ENCODE peak calls at places on chromosome 17, in six cellular contexts. One of them, this sample, is unnamed.

GRCh38 chr17:50908860-50909764 is 43.0 kb upstream of the TOB1 start:
- DNase-seq in activated CD4-positive, alpha-beta memory T cell treated with anti-CD3 and anti-CD28 coated beads, Interleukin-2, amount 10 ng/mL, durations not matched to agents 7 days and 5 days: peak
- DNase-seq in GM23248: no peak
- DNase-seq in sigmoid colon: no peak
- DNase-seq in NCI-H2081: peak
- DNase-seq in upper lobe of right lung: peak
- DNase-seq in this sample: peak

GRCh38 chr17:57939797-57940196 is 15.4 kb downstream of the CUEDC1 start:
- DNase-seq in activated CD4-positive, alpha-beta memory T cell treated with anti-CD3 and anti-CD28 coated beads, Interleukin-2, amount 10 ng/mL, durations not matched to agents 7 days and 5 days: no peak
- DNase-seq in GM23248: no peak
- DNase-seq in sigmoid colon: no peak
- DNase-seq in NCI-H2081: peak
- DNase-seq in upper lobe of right lung: peak
- DNase-seq in this sample: peak

GRCh38 chr17:72365857-72366415 is 245.1 kb downstream of the SOX9 start:
- DNase-seq in activated CD4-positive, alpha-beta memory T cell treated with anti-CD3 and anti-CD28 coated beads, Interleukin-2, amount 10 ng/mL, durations not matched to agents 7 days and 5 days: no peak
- DNase-seq in GM23248: peak
- DNase-seq in sigmoid colon: no peak
- DNase-seq in NCI-H2081: no peak
- DNase-seq in upper lobe of right lung: no peak
- DNase-seq in this sample: no peak

GRCh38 chr17:43431741-43432523 is 33.1 kb downstream of the ARL4D start:
- DNase-seq in activated CD4-positive, alpha-beta memory T cell treated with anti-CD3 and anti-CD28 coated beads, Interleukin-2, amount 10 ng/mL, durations not matched to agents 7 days and 5 days: no peak
- DNase-seq in GM23248: peak
- DNase-seq in sigmoid colon: peak
- DNase-seq in NCI-H2081: peak
- DNase-seq in upper lobe of right lung: no peak
- DNase-seq in this sample: no peak

GRCh38 chr17:65618516-65618915 is 57.1 kb upstream of the AXIN2 start:
- DNase-seq in activated CD4-positive, alpha-beta memory T cell treated with anti-CD3 and anti-CD28 coated beads, Interleukin-2, amount 10 ng/mL, durations not matched to agents 7 days and 5 days: no peak
- DNase-seq in GM23248: no peak
- DNase-seq in sigmoid colon: no peak
- DNase-seq in NCI-H2081: no peak
- DNase-seq in upper lobe of right lung: no peak
- DNase-seq in this sample: no peak

GRCh38 chr17:65677932-65678331 is 116.5 kb upstream of the AXIN2 start:
- DNase-seq in activated CD4-positive, alpha-beta memory T cell treated with anti-CD3 and anti-CD28 coated beads, Interleukin-2, amount 10 ng/mL, durations not matched to agents 7 days and 5 days: no peak
- DNase-seq in GM23248: peak
- DNase-seq in sigmoid colon: no peak
- DNase-seq in NCI-H2081: no peak
- DNase-seq in upper lobe of right lung: no peak
- DNase-seq in this sample: no peak

GRCh38 chr17:9598661-9599060 is 22.2 kb downstream of the CFAP52 start:
- DNase-seq in activated CD4-positive, alpha-beta memory T cell treated with anti-CD3 and anti-CD28 coated beads, Interleukin-2, amount 10 ng/mL, durations not matched to agents 7 days and 5 days: no peak
- DNase-seq in GM23248: no peak
- DNase-seq in sigmoid colon: no peak
- DNase-seq in NCI-H2081: no peak
- DNase-seq in upper lobe of right lung: no peak
- DNase-seq in this sample: no peak

GRCh38 chr17:45414997-45415881 is 17.4 kb downstream of the ARHGAP27 start:
- DNase-seq in activated CD4-positive, alpha-beta memory T cell treated with anti-CD3 and anti-CD28 coated beads, Interleukin-2, amount 10 ng/mL, durations not matched to agents 7 days and 5 days: no peak
- DNase-seq in GM23248: no peak
- DNase-seq in sigmoid colon: no peak
- DNase-seq in NCI-H2081: no peak
- DNase-seq in upper lobe of right lung: no peak
- DNase-seq in this sample: no peak

GRCh38 chr17:61805399-61805798 is 57.9 kb downstream of the BRIP1 start:
- DNase-seq in activated CD4-positive, alpha-beta memory T cell treated with anti-CD3 and anti-CD28 coated beads, Interleukin-2, amount 10 ng/mL, durations not matched to agents 7 days and 5 days: no peak
- DNase-seq in GM23248: peak
- DNase-seq in sigmoid colon: no peak
- DNase-seq in NCI-H2081: no peak
- DNase-seq in upper lobe of right lung: no peak
- DNase-seq in this sample: no peak

GRCh38 chr17:9370464-9370863 is 205.2 kb downstream of the STX8 start:
- DNase-seq in activated CD4-positive, alpha-beta memory T cell treated with anti-CD3 and anti-CD28 coated beads, Interleukin-2, amount 10 ng/mL, durations not matched to agents 7 days and 5 days: no peak
- DNase-seq in GM23248: peak
- DNase-seq in sigmoid colon: no peak
- DNase-seq in NCI-H2081: peak
- DNase-seq in upper lobe of right lung: no peak
- DNase-seq in this sample: no peak

GRCh38 chr17:350706-351435 is 1.7 kb downstream of the RPH3AL start:
- DNase-seq in activated CD4-positive, alpha-beta memory T cell treated with anti-CD3 and anti-CD28 coated beads, Interleukin-2, amount 10 ng/mL, durations not matched to agents 7 days and 5 days: no peak
- DNase-seq in GM23248: peak
- DNase-seq in sigmoid colon: peak
- DNase-seq in NCI-H2081: no peak
- DNase-seq in upper lobe of right lung: peak
- DNase-seq in this sample: no peak

GRCh38 chr17:47276868-47277267 is 23.2 kb downstream of the ITGB3 start:
- DNase-seq in activated CD4-positive, alpha-beta memory T cell treated with anti-CD3 and anti-CD28 coated beads, Interleukin-2, amount 10 ng/mL, durations not matched to agents 7 days and 5 days: no peak
- DNase-seq in GM23248: peak
- DNase-seq in sigmoid colon: peak
- DNase-seq in NCI-H2081: no peak
- DNase-seq in upper lobe of right lung: peak
- DNase-seq in this sample: no peak

GRCh38 chr17:66849851-66850580 is 15.1 kb downstream of the CACNG5 start:
- DNase-seq in activated CD4-positive, alpha-beta memory T cell treated with anti-CD3 and anti-CD28 coated beads, Interleukin-2, amount 10 ng/mL, durations not matched to agents 7 days and 5 days: no peak
- DNase-seq in GM23248: no peak
- DNase-seq in sigmoid colon: no peak
- DNase-seq in NCI-H2081: no peak
- DNase-seq in upper lobe of right lung: no peak
- DNase-seq in this sample: no peak

GRCh38 chr17:38617967-38618760 is 12.4 kb upstream of the SRCIN1 start:
- DNase-seq in activated CD4-positive, alpha-beta memory T cell treated with anti-CD3 and anti-CD28 coated beads, Interleukin-2, amount 10 ng/mL, durations not matched to agents 7 days and 5 days: no peak
- DNase-seq in GM23248: no peak
- DNase-seq in sigmoid colon: no peak
- DNase-seq in NCI-H2081: no peak
- DNase-seq in upper lobe of right lung: no peak
- DNase-seq in this sample: no peak

GRCh38 chr17:4785311-4786110 is 653 bp downstream of the VMO1 start:
- DNase-seq in activated CD4-positive, alpha-beta memory T cell treated with anti-CD3 and anti-CD28 coated beads, Interleukin-2, amount 10 ng/mL, durations not matched to agents 7 days and 5 days: no peak
- DNase-seq in GM23248: peak
- DNase-seq in sigmoid colon: no peak
- DNase-seq in NCI-H2081: no peak
- DNase-seq in upper lobe of right lung: no peak
- DNase-seq in this sample: no peak

GRCh38 chr17:81706757-81707624 is 3.8 kb downstream of the MRPL12 start:
- DNase-seq in activated CD4-positive, alpha-beta memory T cell treated with anti-CD3 and anti-CD28 coated beads, Interleukin-2, amount 10 ng/mL, durations not matched to agents 7 days and 5 days: no peak
- DNase-seq in GM23248: no peak
- DNase-seq in sigmoid colon: no peak
- DNase-seq in NCI-H2081: no peak
- DNase-seq in upper lobe of right lung: no peak
- DNase-seq in this sample: peak

GRCh38 chr17:75155191-75155601 is 884 bp upstream of the JPT1 start:
- DNase-seq in activated CD4-positive, alpha-beta memory T cell treated with anti-CD3 and anti-CD28 coated beads, Interleukin-2, amount 10 ng/mL, durations not matched to agents 7 days and 5 days: no peak
- DNase-seq in GM23248: no peak
- DNase-seq in sigmoid colon: no peak
- DNase-seq in NCI-H2081: no peak
- DNase-seq in upper lobe of right lung: no peak
- DNase-seq in this sample: no peak

GRCh38 chr17:11485336-11485735 is 112.9 kb upstream of the DNAH9 start:
- DNase-seq in activated CD4-positive, alpha-beta memory T cell treated with anti-CD3 and anti-CD28 coated beads, Interleukin-2, amount 10 ng/mL, durations not matched to agents 7 days and 5 days: no peak
- DNase-seq in GM23248: no peak
- DNase-seq in sigmoid colon: no peak
- DNase-seq in NCI-H2081: no peak
- DNase-seq in upper lobe of right lung: no peak
- DNase-seq in this sample: no peak

GRCh38 chr17:37051839-37052238 is 103.1 kb downstream of the AATF start:
- DNase-seq in activated CD4-positive, alpha-beta memory T cell treated with anti-CD3 and anti-CD28 coated beads, Interleukin-2, amount 10 ng/mL, durations not matched to agents 7 days and 5 days: no peak
- DNase-seq in GM23248: no peak
- DNase-seq in sigmoid colon: no peak
- DNase-seq in NCI-H2081: no peak
- DNase-seq in upper lobe of right lung: no peak
- DNase-seq in this sample: no peak

GRCh38 chr17:49111934-49112333 is 20.6 kb upstream of the B4GALNT2 start:
- DNase-seq in activated CD4-positive, alpha-beta memory T cell treated with anti-CD3 and anti-CD28 coated beads, Interleukin-2, amount 10 ng/mL, durations not matched to agents 7 days and 5 days: no peak
- DNase-seq in GM23248: no peak
- DNase-seq in sigmoid colon: no peak
- DNase-seq in NCI-H2081: no peak
- DNase-seq in upper lobe of right lung: no peak
- DNase-seq in this sample: no peak

GRCh38 chr17:62862251-62862650 is 54.1 kb upstream of the MARCHF10 start:
- DNase-seq in activated CD4-positive, alpha-beta memory T cell treated with anti-CD3 and anti-CD28 coated beads, Interleukin-2, amount 10 ng/mL, durations not matched to agents 7 days and 5 days: no peak
- DNase-seq in GM23248: no peak
- DNase-seq in sigmoid colon: no peak
- DNase-seq in NCI-H2081: no peak
- DNase-seq in upper lobe of right lung: no peak
- DNase-seq in this sample: no peak